ENCODE peak calls at places on chromosomes 4 and X, in six cellular contexts. K is IMR-90, S is H9, A is mesenchymal stem cell, I is H1, C is trophoblast cell. H is an unnamed sample.

GRCh38 chrX:9072281-9072680 is 38.4 kb upstream of the FAM9B start:
- DNase-seq in K (peak), S (no peak), A (no peak), I (no peak), C (no peak), H (no peak)

GRCh38 chrX:7086384-7086783 is 61.1 kb upstream of the STS start:
- DNase-seq in K (no peak), S (no peak), A (peak), I (no peak), C (no peak), H (no peak)

GRCh38 chrX:134548844-134549205 is 88.9 kb downstream of the HPRT1 start:
- DNase-seq in K (no peak), S (no peak), A (no peak), I (no peak), C (no peak), H (no peak)

GRCh38 chr4:126916626-126917140 is 716.1 kb upstream of the INTU start:
- DNase-seq in K (peak), S (no peak), A (no peak), I (no peak), C (no peak), H (no peak)

GRCh38 chr4:175394213-175394612 is 417.9 kb downstream of the GPM6A start:
- DNase-seq in K (no peak), S (no peak), A (no peak), I (no peak), C (no peak), H (no peak)

GRCh38 chrX:20547649-20548051 is 280.9 kb upstream of the RPS6KA3 start:
- DNase-seq in K (peak), S (no peak), A (peak), I (no peak), C (no peak), H (no peak)

GRCh38 chrX:149286940-149287349 is 218.2 kb downstream of the IDS start:
- DNase-seq in K (peak), S (peak), A (peak), I (no peak), C (peak), H (peak)

GRCh38 chr4:17469931-17470674 is 41.8 kb downstream of the QDPR start:
- DNase-seq in K (peak), S (no peak), A (no peak), I (no peak), C (peak), H (no peak)

GRCh38 chrX:20412871-20413486 is 146.3 kb upstream of the RPS6KA3 start:
- DNase-seq in K (no peak), S (no peak), A (no peak), I (no peak), C (no peak), H (no peak)

GRCh38 chrX:129939986-129940385 is 34.0 kb downstream of the UTP14A start:
- DNase-seq in K (no peak), S (peak), A (no peak), I (no peak), C (no peak), H (no peak)

GRCh38 chrX:40175416-40176255 is 77.9 kb upstream of the BCOR start:
- DNase-seq in K (no peak), S (peak), A (peak), I (no peak), C (peak), H (no peak)

GRCh38 chr4:174808836-174809235 is 20.2 kb downstream of the GLRA3 start:
- DNase-seq in K (no peak), S (no peak), A (no peak), I (no peak), C (peak), H (no peak)

GRCh38 chr4:96103086-96103485 is 263.2 kb downstream of the PDHA2 start:
- DNase-seq in K (no peak), S (no peak), A (peak), I (no peak), C (peak), H (no peak)

GRCh38 chr4:10212400-10212799 is 95.8 kb upstream of the WDR1 start:
- DNase-seq in K (no peak), S (no peak), A (no peak), I (no peak), C (no peak), H (no peak)

GRCh38 chr4:151455212-151455611 is 46.2 kb downstream of the FHIP1A start:
- DNase-seq in K (no peak), S (no peak), A (no peak), I (no peak), C (no peak), H (peak)

GRCh38 chr4:183469327-183469726 is 24.9 kb downstream of the CDKN2AIP start:
- DNase-seq in K (no peak), S (no peak), A (peak), I (no peak), C (no peak), H (no peak)

GRCh38 chr4:25993564-25994185 is 79.7 kb downstream of the SMIM20 start:
- DNase-seq in K (no peak), S (peak), A (peak), I (peak), C (peak), H (peak)

GRCh38 chrX:134144231-134144630 is 92.8 kb upstream of the CCDC160 start:
- DNase-seq in K (peak), S (no peak), A (peak), I (no peak), C (peak), H (no peak)

GRCh38 chrX:506341-506740 is 119.6 kb upstream of the PPP2R3B start:
- DNase-seq in K (no peak), S (no peak), A (no peak), I (no peak), C (no peak), H (no peak)

GRCh38 chr4:102789317-102789717 is 28.5 kb upstream of the MANBA start:
- DNase-seq in K (peak), S (no peak), A (no peak), I (no peak), C (peak), H (no peak)

GRCh38 chrX:115268421-115268820 is 21.1 kb upstream of the LUZP4 start:
- DNase-seq in K (peak), S (no peak), A (no peak), I (no peak), C (peak), H (no peak)

GRCh38 chr4:114600672-114601071 is 2.1 kb downstream of the UGT8 start:
- DNase-seq in K (no peak), S (no peak), A (peak), I (no peak), C (no peak), H (no peak)

GRCh38 chr4:185215261-185215660 is 5.9 kb downstream of the SNX25 start:
- DNase-seq in K (peak), S (no peak), A (no peak), I (no peak), C (peak), H (no peak)

GRCh38 chr4:21655100-21655499 is 293.5 kb downstream of the KCNIP4 start:
- DNase-seq in K (no peak), S (no peak), A (no peak), I (no peak), C (no peak), H (no peak)

GRCh38 chrX:75421688-75422087 is 101.1 kb downstream of the ZDHHC15 start:
- DNase-seq in K (no peak), S (no peak), A (no peak), I (no peak), C (no peak), H (no peak)

DNA sequence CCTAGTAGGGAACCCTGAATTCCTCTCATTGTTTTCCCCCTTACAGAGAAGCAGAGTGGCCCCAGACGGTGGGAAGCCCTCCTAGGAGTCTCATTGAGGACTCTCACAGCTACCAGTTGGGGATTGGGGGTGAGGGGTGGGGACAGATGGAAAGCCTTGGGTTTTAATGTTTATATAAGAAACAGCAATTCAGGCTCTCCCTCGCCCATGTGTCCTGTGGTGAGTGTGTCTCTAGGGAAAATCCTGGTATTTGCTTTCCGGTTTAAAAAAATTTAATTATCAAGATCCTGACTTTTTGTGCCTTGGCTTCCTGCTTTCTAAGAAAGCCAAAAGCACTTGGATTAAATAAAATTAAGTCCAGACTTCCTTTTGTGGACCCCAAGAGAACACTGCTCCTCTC is 93.9 kb downstream of the SOWAHB start:
- DNase-seq in K (no peak), S (no peak), A (peak), I (no peak), C (no peak), H (no peak)
- H3K14ac ChIP-seq in K (peak), S (no peak), A (no peak), I (no peak), C (no peak), H (no peak)

GRCh38 chr4:156173481-156173880 is 219.8 kb upstream of the CTSO start:
- DNase-seq in K (no peak), S (no peak), A (no peak), I (no peak), C (no peak), H (no peak)
- H2AK5ac ChIP-seq in K (no peak), S (no peak), A (no peak), I (no peak), C (no peak), H (no peak)

DNA sequence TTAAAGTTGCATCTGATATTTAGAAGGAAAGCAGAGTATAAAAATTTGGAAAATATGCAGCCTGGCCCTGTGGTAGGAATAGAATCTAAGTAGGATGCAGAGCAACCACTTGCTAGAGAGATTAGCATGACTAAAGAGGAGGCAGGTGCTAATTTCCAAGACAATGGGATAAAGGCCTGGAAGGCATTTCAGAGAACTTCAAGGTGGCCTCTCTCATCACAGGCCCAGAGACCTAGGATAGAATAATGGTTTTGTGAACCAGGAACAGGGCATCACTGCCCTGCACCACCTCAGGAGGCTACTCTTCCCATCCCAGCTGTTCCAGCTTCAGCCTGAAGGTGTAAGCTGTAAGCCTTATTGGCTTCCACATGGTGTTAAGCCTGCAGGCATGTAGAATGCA is 621.7 kb upstream of the HS3ST1 start:
- DNase-seq in K (no peak), S (peak), A (no peak), I (peak), C (no peak), H (no peak)
- H3K14ac ChIP-seq in K (no peak), S (no peak), A (no peak), I (no peak), C (no peak), H (no peak)

GRCh38 chr4:7970031-7970946 is 30.6 kb upstream of the AFAP1 start:
- DNase-seq in K (peak), S (no peak), A (peak), I (no peak), C (peak), H (no peak)

GRCh38 chr4:7974425-7974824 is 34.8 kb upstream of the AFAP1 start:
- DNase-seq in K (no peak), S (no peak), A (no peak), I (no peak), C (no peak), H (no peak)

GRCh38 chr4:7973545-7973981 is 33.9 kb upstream of the AFAP1 start:
- DNase-seq in K (peak), S (no peak), A (peak), I (no peak), C (peak), H (no peak)

GRCh38 chr4:7971159-7971631 is 31.5 kb upstream of the AFAP1 start:
- DNase-seq in K (no peak), S (no peak), A (no peak), I (no peak), C (peak), H (no peak)

GRCh38 chr4:7971881-7972500 is 32.3 kb upstream of the AFAP1 start:
- DNase-seq in K (no peak), S (no peak), A (no peak), I (no peak), C (peak), H (no peak)
- H2AK5ac ChIP-seq in K (peak), S (no peak), A (peak), I (peak), C (peak), H (peak)

DNA sequence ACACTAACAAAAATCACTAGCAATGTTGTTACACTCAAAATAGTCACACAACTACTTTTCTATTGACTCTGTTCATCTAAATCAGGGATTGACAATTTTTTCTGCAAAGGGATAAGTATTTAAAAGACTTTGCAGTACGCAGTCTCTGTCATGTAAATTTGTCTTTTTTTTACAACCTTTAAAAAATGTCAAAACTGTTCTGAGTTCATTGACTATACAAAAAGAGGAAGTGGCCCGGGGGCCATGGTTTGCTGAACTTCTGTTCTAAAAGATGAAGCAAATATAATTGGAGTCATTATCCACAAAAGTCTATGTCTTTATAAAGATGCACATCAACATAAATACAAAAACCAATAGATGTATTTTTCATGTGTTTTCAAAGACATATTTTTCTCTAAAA is 1310.3 kb downstream of the RPA4 start:
- DNase-seq in K (no peak), S (no peak), A (no peak), I (no peak), C (no peak), H (no peak)
- H3K14ac ChIP-seq in K (no peak), S (no peak), A (no peak), I (no peak), C (no peak), H (no peak)

GRCh38 chrX:103729015-103729414 is 18.3 kb downstream of the TMEM31 start:
- DNase-seq in K (no peak), S (no peak), A (no peak), I (no peak), C (no peak), H (no peak)
- H2AK5ac ChIP-seq in K (no peak), S (no peak), A (no peak), I (no peak), C (no peak), H (no peak)

H was measured in neuronal stem cell.